ENCODE peak calls at places on chromosomes 6 and 20, in four cellular contexts. M is K562, J is H1, V is GM12878. P is an unnamed sample.
A peak's percentile ranks its signal among the peaks of the same experiment; 100 is the strongest.

GRCh38 chr6:37482356-37483292 is 17.1 kb downstream of the CCDC167 start:
- DNase-seq in J (no peak), M (no peak), V (no peak), P (no peak)

GRCh38 chr20:21569586-21569985 is 55.7 kb upstream of the NKX2-2 start:
- DNase-seq in J (no peak), V (no peak), M (no peak), P (no peak)

GRCh38 chr20:8151371-8151770 is 19.3 kb downstream of the PLCB1 start:
- DNase-seq in J (no peak), M (no peak), V (no peak), P (no peak)

GRCh38 chr20:22924949-22925612 is 110.0 kb upstream of the SSTR4 start:
- DNase-seq in M (no peak), V (no peak), J (no peak), P (no peak)

GRCh38 chr6:154488802-154489437 is 21.6 kb downstream of the CNKSR3 start:
- DNase-seq in J (no peak), V (no peak), M (no peak), P (no peak)

GRCh38 chr20:50821257-50821921 is 26.5 kb downstream of the BCAS4 start:
- DNase-seq in V (no peak), J (no peak), M (no peak), P (no peak)

GRCh38 chr20:21808863-21809664 is 103.6 kb downstream of the PAX1 start:
- DNase-seq in V (no peak), M (peak; percentile 73), J (peak; percentile 97), P (peak; percentile 72)

GRCh38 chr20:40778894-40779496 is 90.0 kb upstream of the MAFB start:
- DNase-seq in M (no peak), V (no peak), J (no peak), P (no peak)

GRCh38 chr6:133817460-133818047 is 71.4 kb upstream of the TCF21 start:
- DNase-seq in M (peak; percentile 67), V (no peak), J (peak; percentile 96), P (peak; percentile 56)

GRCh38 chr20:6506906-6507305 is 260.6 kb upstream of the BMP2 start:
- DNase-seq in V (no peak), M (no peak), J (no peak), P (no peak)

GRCh38 chr6:169950558-169950957 is 199.1 kb downstream of the ERMARD start:
- DNase-seq in V (no peak), J (no peak), M (no peak), P (no peak)

GRCh38 chr6:56356431-56356830 is 109.1 kb upstream of the COL21A1 start:
- DNase-seq in J (no peak), M (no peak), V (no peak), P (no peak)

GRCh38 chr6:155188707-155189496 is 74.9 kb upstream of the CLDN20 start:
- DNase-seq in M (no peak), V (no peak), J (no peak), P (no peak)

GRCh38 chr6:33116881-33117711 is 41.3 kb downstream of the HLA-DPB1 start:
- DNase-seq in V (no peak), M (no peak), J (peak; percentile 78), P (peak; percentile 19)

GRCh38 chr6:78570044-78570443 is 297.3 kb upstream of the IRAK1BP1 start:
- DNase-seq in J (peak; percentile 45), V (no peak), M (no peak), P (no peak)

GRCh38 chr6:46848684-46849360 is 55.6 kb downstream of the MEP1A start:
- DNase-seq in J (peak; percentile 96), M (peak; percentile 87), V (no peak), P (peak; percentile 79)

GRCh38 chr20:11296951-11297350 is 620.7 kb upstream of the BTBD3 start:
- DNase-seq in M (no peak), J (no peak), V (no peak), P (no peak)

GRCh38 chr6:107550241-107550840 is 60.4 kb downstream of the SOBP start:
- DNase-seq in V (peak; percentile 7), J (no peak), M (no peak), P (no peak)

GRCh38 chr6:169131356-169131755 is 122.3 kb downstream of the THBS2 start:
- DNase-seq in M (no peak), V (no peak), J (no peak), P (no peak)

GRCh38 chr6:84804720-84805119 is 40.3 kb upstream of the TBX18 start:
- DNase-seq in V (no peak), J (no peak), M (no peak), P (no peak)

GRCh38 chr20:38238834-38239233 is 21.7 kb downstream of the KIAA1755 start:
- DNase-seq in V (no peak), M (no peak), J (no peak), P (no peak)

GRCh38 chr6:105851586-105851985 is 234.6 kb upstream of the PRDM1 start:
- DNase-seq in J (no peak), M (no peak), V (no peak), P (no peak)

GRCh38 chr20:1825492-1825891 is 69.7 kb upstream of the SIRPA start:
- DNase-seq in V (no peak), M (no peak), J (no peak), P (no peak)

GRCh38 chr6:137311940-137312339 is 92.8 kb upstream of the IFNGR1 start:
- DNase-seq in J (no peak), M (no peak), V (no peak), P (no peak)

GRCh38 chr20:20480689-20481088 is 112.8 kb downstream of the INSM1 start:
- DNase-seq in M (no peak), J (no peak), V (no peak), P (no peak)

GRCh38 chr6:142455957-142456589 is 154.3 kb downstream of the ADGRG6 start:
- DNase-seq in M (no peak), V (no peak), J (no peak), P (no peak)

GRCh38 chr20:17635846-17636245 is 46.2 kb downstream of the RRBP1 start:
- DNase-seq in M (no peak), J (no peak), V (no peak), P (no peak)

DNA sequence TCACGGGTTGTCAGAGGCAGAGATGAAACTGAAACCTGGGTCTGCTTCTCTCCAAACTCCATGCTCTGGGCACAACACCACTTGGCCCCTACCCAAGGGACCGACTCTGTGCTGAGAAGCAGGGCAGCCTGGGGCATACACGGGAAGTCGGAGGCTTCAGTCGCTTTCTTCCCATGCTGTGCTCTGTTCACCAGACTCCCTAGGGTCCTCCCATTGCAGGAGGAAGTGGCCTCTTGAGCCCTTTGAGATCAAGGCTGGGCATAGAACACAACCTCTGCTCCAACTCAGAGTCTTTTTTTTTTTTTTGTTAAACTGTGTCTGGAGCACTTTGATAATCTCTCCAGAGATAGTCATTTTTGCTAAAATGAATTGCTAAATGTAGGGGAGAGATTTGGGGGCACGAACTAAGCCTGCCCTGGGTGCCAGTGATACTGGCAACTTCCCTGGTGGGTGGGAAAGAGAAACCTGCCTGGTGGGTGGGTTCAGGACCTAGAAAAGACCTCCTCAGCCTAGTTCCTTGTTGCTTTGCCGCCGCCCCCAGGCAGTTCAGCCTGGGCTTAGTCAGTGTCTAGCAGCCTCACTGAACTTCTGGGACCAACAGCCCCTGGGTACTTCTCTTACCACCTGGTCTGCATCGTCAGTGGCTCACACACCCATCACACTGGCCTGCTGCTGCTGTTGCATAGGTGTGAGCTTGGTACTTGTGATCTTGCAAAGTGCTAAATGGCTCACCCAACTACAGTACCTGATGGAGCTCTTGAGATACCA is 62.0 kb downstream of the PPP1R14C start:
- DNase-seq in J (no peak), M (no peak), V (no peak), P (no peak)
- TF ChIP-seq NRF1 in J (no peak), M (no peak), V (no peak), P (no peak)

DNA sequence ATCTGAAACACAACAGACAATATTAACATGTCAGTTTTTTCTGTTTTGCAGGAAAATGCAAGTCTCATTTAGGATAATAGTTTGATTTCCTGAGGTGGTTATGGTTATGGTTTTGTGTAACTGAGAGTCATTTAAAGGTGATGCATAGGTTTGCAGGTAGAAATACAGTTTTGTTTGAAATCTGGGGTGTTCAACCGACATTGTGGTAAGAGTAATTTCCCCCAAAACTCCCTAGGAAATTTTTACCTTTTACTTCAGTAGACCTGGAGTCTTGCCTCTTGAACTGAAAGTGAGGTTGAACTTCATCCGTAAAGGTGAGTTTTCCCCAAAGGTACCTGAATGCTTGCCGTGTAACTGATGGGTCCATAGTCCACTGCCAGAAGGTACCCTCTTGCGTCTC is 71.4 kb downstream of the JARID2 start:
- DNase-seq in J (no peak), M (no peak), V (no peak), P (no peak)
- TF ChIP-seq NRF1 in J (no peak), M (no peak), V (no peak), P (no peak)

GRCh38 chr20:53034899-53035298 is 62.7 kb downstream of the TSHZ2 start:
- DNase-seq in J (no peak), V (no peak), M (no peak), P (no peak)

GRCh38 chr20:53028337-53029007 is 56.3 kb downstream of the TSHZ2 start:
- DNase-seq in V (no peak), M (no peak), J (no peak), P (no peak)

GRCh38 chr20:53033176-53033575 is 61.0 kb downstream of the TSHZ2 start:
- DNase-seq in V (no peak), M (no peak), J (no peak), P (no peak)

GRCh38 chr20:53030061-53030460 is 57.9 kb downstream of the TSHZ2 start:
- DNase-seq in M (no peak), V (no peak), J (no peak), P (no peak)

DNA sequence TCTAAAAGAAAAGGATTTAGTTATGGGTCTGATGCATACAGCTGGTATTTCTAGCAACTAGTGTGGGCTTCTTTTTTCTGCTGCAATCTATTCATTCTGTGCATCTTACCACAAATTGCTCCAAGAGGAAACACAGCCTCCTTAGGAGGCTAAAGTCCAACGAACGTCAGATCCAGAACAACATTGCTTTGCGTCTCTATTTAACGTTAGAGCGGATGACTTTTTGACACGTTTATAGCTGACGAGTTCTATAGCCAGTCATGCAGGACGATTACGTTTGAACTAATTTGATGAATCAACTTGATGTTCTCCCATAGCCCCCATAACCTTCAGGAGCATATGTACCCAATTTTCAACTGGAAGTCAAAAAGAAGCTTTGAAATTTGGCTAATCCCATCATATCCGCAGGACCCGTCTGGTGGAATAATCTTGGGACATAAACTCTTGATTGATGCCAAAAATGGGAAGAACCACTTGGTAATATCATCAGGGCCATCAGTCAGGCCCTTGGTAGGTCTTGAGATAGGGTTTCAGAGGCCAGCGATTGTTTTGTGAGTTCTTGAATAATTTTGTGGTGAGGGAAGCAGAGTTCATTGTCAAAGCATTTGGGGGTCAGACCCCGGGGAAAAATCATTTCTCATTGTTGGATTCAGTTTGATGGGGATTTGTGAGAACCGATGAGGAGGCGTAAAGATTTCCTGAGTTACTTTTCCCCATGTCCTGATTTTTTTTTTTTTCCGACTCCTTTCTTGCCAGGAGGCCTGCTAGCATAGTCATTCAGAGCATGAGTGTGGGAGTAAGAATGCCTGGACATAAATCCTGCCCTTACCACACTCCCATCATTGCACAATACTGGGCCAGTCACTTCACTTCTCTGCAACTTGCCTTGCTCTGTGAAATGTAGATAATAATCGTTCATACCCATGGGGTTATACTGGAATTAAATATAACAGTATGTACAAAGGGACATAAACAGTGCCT is 60.2 kb downstream of the TSHZ2 start:
- DNase-seq in V (no peak), J (no peak), M (no peak), P (no peak)
- TF ChIP-seq NRF1 in V (no peak), J (no peak), M (no peak), P (no peak)

GRCh38 chr6:30556006-30556713 is at the start of gene GNL1:
- DNase-seq in M (peak; percentile 97), J (peak; percentile 98), V (peak; percentile 79), P (peak; percentile 92)

GRCh38 chr6:30557683-30557981 is 537 bp downstream of the PRR3 start:
- DNase-seq in V (no peak), J (no peak), M (no peak), P (no peak)

GRCh38 chr6:30556964-30557682 is at the start of gene PRR3:
- DNase-seq in M (peak; percentile 82), V (peak; percentile 80), J (peak; percentile 92), P (peak; percentile 87)

GRCh38 chr6:30555428-30556005 is 772 bp downstream of the GNL1 start:
- DNase-seq in J (peak; percentile 82), V (no peak), M (peak; percentile 66), P (no peak)

GRCh38 chr6:30556714-30556963 is 350 bp upstream of the GNL1 start:
- DNase-seq in J (no peak), V (no peak), M (no peak), P (no peak)
- TF ChIP-seq NRF1 in J (no peak), V (no peak), M (peak; percentile 2), P (no peak)